ENCODE peak calls at places on chromosomes 7 and 10, in four cellular contexts. P is A549, Q is endothelial cell of umbilical vein, X is K562. L is an unnamed sample.

GRCh38 chr10:91354166-91354565 is 56.0 kb upstream of the HECTD2 start:
- DNase-seq in P (no peak), Q (no peak), X (no peak), L (no peak)

GRCh38 chr10:86293323-86293840 is 73.2 kb downstream of the GRID1 start:
- DNase-seq in P (no peak), Q (no peak), X (no peak), L (no peak)

GRCh38 chr7:43004076-43004475 is 71.9 kb downstream of the MRPL32 start:
- DNase-seq in P (no peak), Q (no peak), X (no peak), L (peak; percentile 7)

GRCh38 chr10:71696635-71697326 is 22.8 kb downstream of the C10orf105 start:
- DNase-seq in P (peak; percentile 28), Q (peak; percentile 23), X (peak; percentile 92), L (peak; percentile 68)

GRCh38 chr10:30997536-30998252 is 34.0 kb downstream of the ZNF438 start:
- DNase-seq in P (no peak), Q (no peak), X (no peak), L (no peak)

GRCh38 chr10:88194041-88194887 is 330.8 kb downstream of the PTEN start:
- DNase-seq in P (no peak), Q (no peak), X (no peak), L (no peak)

GRCh38 chr10:113527181-113527580 is 25.7 kb upstream of the HABP2 start:
- DNase-seq in P (no peak), Q (peak; percentile 25), X (no peak), L (no peak)

GRCh38 chr10:91434041-91434440 is 23.9 kb downstream of the HECTD2 start:
- DNase-seq in P (no peak), Q (peak; percentile 63), X (no peak), L (no peak)

GRCh38 chr7:45644237-45644636 is 70.1 kb downstream of the ADCY1 start:
- DNase-seq in P (no peak), Q (no peak), X (no peak), L (no peak)

GRCh38 chr10:86899670-86900276 is 57.6 kb downstream of the MMRN2 start:
- DNase-seq in P (peak; percentile 77), Q (peak; percentile 70), X (peak; percentile 28), L (peak; percentile 72)

GRCh38 chr7:99090811-99091582 is 52.9 kb downstream of the SMURF1 start:
- DNase-seq in P (no peak), Q (no peak), X (peak; percentile 29), L (no peak)

GRCh38 chr7:133547981-133548380 is 295.1 kb downstream of the EXOC4 start:
- DNase-seq in P (no peak), Q (no peak), X (no peak), L (no peak)

GRCh38 chr10:7515549-7515948 is 104.7 kb upstream of the SFMBT2 start:
- DNase-seq in P (no peak), Q (no peak), X (no peak), L (no peak)

GRCh38 chr7:134831862-134832261 is 52.4 kb downstream of the CALD1 start:
- DNase-seq in P (no peak), Q (no peak), X (no peak), L (no peak)
- TF ChIP-seq MYC in P (no peak), Q (no peak), X (no peak), L (no peak)

GRCh38 chr10:22334414-22335203 is 10.7 kb upstream of the SPAG6 start:
- DNase-seq in P (no peak), Q (no peak), X (no peak), L (no peak)
- H3K4me3 ChIP-seq in P (no peak overlapping the region), Q (no peak overlapping the region), X (no peak overlapping the region), L (no peak overlapping the region)

GRCh38 chr10:79940431-79940830 is 8.5 kb downstream of the SFTPD start:
- DNase-seq in P (no peak), Q (no peak), X (no peak), L (no peak)
- TF ChIP-seq MYC in P (no peak), Q (no peak), X (no peak), L (no peak)

GRCh38 chr10:101402711-101403110 is 48.7 kb downstream of the BTRC start:
- DNase-seq in P (no peak), Q (no peak), X (no peak), L (no peak)
- H3K4me3 ChIP-seq in P (no peak overlapping the region), Q (no peak overlapping the region), X (no peak overlapping the region), L (no peak overlapping the region)

GRCh38 chr10:62374862-62375710 is 917 bp downstream of the ZNF365 start:
- DNase-seq in P (peak; percentile 29), Q (no peak), X (no peak), L (no peak)
- TF ChIP-seq MYC in P (no peak), Q (no peak), X (no peak), L (no peak)

GRCh38 chr10:44982114-44982460 is 3.5 kb upstream of the DEPP1 start:
- DNase-seq in P (no peak), Q (peak; percentile 95), X (no peak), L (no peak)
- H3K4me3 ChIP-seq in P (no peak overlapping the region), Q (no peak overlapping the region), X (no peak overlapping the region), L (no peak overlapping the region)

DNA sequence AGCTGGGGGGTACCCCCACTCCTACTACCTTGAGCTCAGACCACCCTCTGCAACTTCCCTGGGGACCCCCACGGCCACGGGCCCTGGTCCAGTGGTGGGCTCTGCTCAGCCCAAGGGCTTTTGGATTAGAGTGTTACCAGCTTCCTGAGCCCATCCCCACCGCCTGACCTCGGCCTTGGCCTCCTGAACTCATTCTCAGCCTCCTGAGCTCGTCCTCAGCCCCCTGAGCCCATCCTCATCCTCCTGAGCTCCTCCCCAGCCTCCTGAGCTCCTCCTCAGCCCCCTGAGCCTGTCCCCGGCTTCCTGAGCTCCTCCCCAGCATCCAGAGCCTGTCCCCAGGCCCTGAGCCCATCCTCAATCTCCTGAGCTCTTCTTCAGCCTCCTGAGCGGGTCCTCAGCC is 106.3 kb upstream of the FAM20C start:
- DNase-seq in P (no peak), Q (no peak), X (no peak), L (no peak)
- TF ChIP-seq MYC in P (no peak), Q (no peak), X (no peak), L (no peak)